ENCODE peak calls at places on chromosomes 7 and 10, in six cellular contexts. M is A549, U is suprapubic skin, T is HepG2, I is ovary, X is stomach. Z is an unnamed sample.

GRCh38 chr10:127299956-127300689 is 103.7 kb upstream of the INSYN2A start:
- DNase-seq in M (no peak), I (no peak), U (no peak), X (peak; percentile 49), T (no peak), Z (peak; percentile 14)

GRCh38 chr7:105210721-105211205 is 178.0 kb downstream of the SRPK2 start:
- DNase-seq in U (no peak), X (peak; percentile 66), I (peak; percentile 22), T (no peak), M (no peak), Z (no peak)

GRCh38 chr10:125054664-125055273 is 105.6 kb downstream of the CTBP2 start:
- DNase-seq in X (no peak), U (no peak), M (no peak), T (no peak), I (no peak), Z (no peak)

GRCh38 chr10:57579926-57580325 is 687.8 kb downstream of the IPMK start:
- DNase-seq in U (no peak), X (no peak), M (peak; percentile 2), I (peak; percentile 22), T (peak; percentile 46), Z (no peak)

GRCh38 chr7:90225181-90225580 is 13.6 kb downstream of the STEAP2 start:
- DNase-seq in T (no peak), I (no peak), M (no peak), U (no peak), X (no peak), Z (no peak)

GRCh38 chr10:81018898-81019890 is 481.5 kb downstream of the SH2D4B start:
- DNase-seq in I (no peak), X (no peak), U (no peak), M (peak; percentile 20), T (peak; percentile 49), Z (no peak)

GRCh38 chr7:279821-280220 is 10.1 kb upstream of the FOXL3 start:
- DNase-seq in M (no peak), X (no peak), I (no peak), T (no peak), U (no peak), Z (no peak)

GRCh38 chr10:30893208-30893607 is 138.5 kb downstream of the ZNF438 start:
- DNase-seq in U (no peak), X (no peak), I (no peak), M (no peak), T (no peak), Z (no peak)

GRCh38 chr7:44964831-44965440 is 13.9 kb downstream of the MYO1G start:
- DNase-seq in T (no peak), M (no peak), X (no peak), U (peak; percentile 74), I (no peak), Z (no peak)

GRCh38 chr7:93119191-93119905 is 1.6 kb upstream of the SAMD9 start:
- DNase-seq in X (no peak), M (no peak), U (no peak), I (no peak), T (no peak), Z (no peak)

GRCh38 chr7:47100815-47101435 is 481.0 kb downstream of the TNS3 start:
- DNase-seq in M (peak; percentile 45), I (peak; percentile 27), T (peak; percentile 57), X (peak; percentile 65), U (no peak), Z (peak; percentile 66)

GRCh38 chr7:147510913-147511312 is 1079.7 kb upstream of the C7orf33 start:
- DNase-seq in U (no peak), T (no peak), I (no peak), X (no peak), M (no peak), Z (no peak)

GRCh38 chr7:134618756-134619530 is 27.7 kb upstream of the BPGM start:
- DNase-seq in U (no peak), M (no peak), T (no peak), X (no peak), I (no peak), Z (no peak)

GRCh38 chr7:51369746-51370145 is 53.1 kb upstream of the COBL start:
- DNase-seq in X (no peak), I (no peak), M (no peak), T (no peak), U (no peak), Z (no peak)

GRCh38 chr7:1423266-1423811 is 35.9 kb downstream of the MICALL2 start:
- DNase-seq in U (no peak), T (no peak), X (no peak), I (no peak), M (no peak), Z (no peak)
- TF ChIP-seq EP300 in U (no peak), T (no peak), X (no peak), I (no peak), M (no peak), Z (no peak)

DNA sequence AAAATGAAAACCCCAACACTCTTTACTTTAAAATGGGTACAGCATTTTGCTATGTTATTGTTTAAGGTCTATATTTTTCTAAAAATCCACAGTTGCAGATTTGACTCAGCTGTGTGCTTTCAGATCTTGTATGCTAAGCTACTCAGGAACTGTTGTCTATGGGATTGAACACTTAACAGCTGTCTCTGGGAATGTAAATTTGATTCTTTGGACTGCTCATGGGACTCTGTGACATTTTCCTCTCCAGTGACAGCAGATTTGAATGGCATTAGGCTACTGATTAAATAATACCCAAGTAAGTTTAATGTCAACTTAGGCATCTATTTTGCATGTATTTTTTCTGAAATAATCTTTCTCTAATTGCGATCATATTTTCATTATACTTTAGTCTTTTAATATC is 1.7 kb upstream of the CD36 start:
- DNase-seq in U (no peak), X (no peak), I (no peak), M (no peak), T (no peak), Z (no peak)
- TF ChIP-seq POLR2A in U (no peak), X (no peak), I (no peak), M (no peak), T (no peak), Z (no peak)

GRCh38 chr7:69105981-69106380 is 492.3 kb upstream of the AUTS2 start:
- DNase-seq in X (no peak), U (no peak), I (no peak), T (no peak), M (no peak), Z (no peak)
- H3K27ac ChIP-seq in X (no peak overlapping the region), U (no peak overlapping the region), I (no peak overlapping the region), T (no peak overlapping the region), M (no peak overlapping the region), Z (no peak overlapping the region)

DNA sequence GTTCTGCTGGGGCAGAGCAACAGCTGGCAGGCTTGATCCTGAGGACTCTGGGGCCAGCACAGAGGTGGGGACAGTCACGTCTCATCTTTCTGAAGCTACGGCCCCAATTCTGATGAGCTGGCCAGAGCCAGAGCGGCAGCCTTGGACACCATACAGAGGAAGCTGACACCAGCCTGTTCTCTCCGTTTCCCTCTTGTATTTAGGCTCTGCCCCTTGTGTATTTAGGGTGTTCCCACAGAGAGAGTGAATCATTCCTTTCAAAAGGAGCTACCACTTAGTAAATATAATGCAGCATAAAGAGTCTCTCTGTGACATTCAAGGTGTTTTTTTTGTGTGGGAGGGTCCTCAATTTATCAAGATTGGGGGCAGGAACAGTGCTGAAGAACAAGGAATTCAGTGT is 109.2 kb downstream of the ZNF248 start:
- DNase-seq in U (no peak), T (no peak), X (no peak), I (no peak), M (no peak), Z (no peak)
- TF ChIP-seq EP300 in U (no peak), T (no peak), X (no peak), I (no peak), M (no peak), Z (no peak)

GRCh38 chr10:35576730-35577129 is 28.4 kb upstream of the GJD4 start:
- DNase-seq in X (no peak), U (no peak), T (no peak), M (no peak), I (no peak), Z (no peak)
- TF ChIP-seq POLR2A in X (no peak), U (no peak), T (no peak), M (no peak), I (no peak), Z (no peak)

Z was measured in transverse colon.